ENCODE peak calls at places on chromosomes 6 and 20, in seven cellular contexts. R is psoas muscle, S is PC-3, Q is left ventricle myocardium inferior, E is hepatocyte, N is esophagus squamous epithelium, P is fibroblast of lung. Z is an unnamed sample. For H3K4me1, the result is how much of the 10 kb centered on the place peaks cover.

GRCh38 chr6:34386316-34387137 is 5.9 kb downstream of the NUDT3 start:
- DNase-seq in R (no peak), Q (no peak), N (no peak), P (peak), S (peak), E (peak), Z (no peak)

GRCh38 chr20:50371878-50372769 is 138.1 kb upstream of the PTPN1 start:
- DNase-seq in R (no peak), S (no peak), N (no peak), E (no peak), Q (no peak), P (no peak), Z (no peak)

GRCh38 chr6:104936766-104937535 is 20.0 kb upstream of the LIN28B start:
- DNase-seq in R (no peak), Q (no peak), N (no peak), S (no peak), E (no peak), P (no peak), Z (no peak)

GRCh38 chr20:58637466-58638198 is 13.5 kb upstream of the STX16 start:
- DNase-seq in S (no peak), E (no peak), R (no peak), Q (no peak), P (no peak), N (no peak), Z (no peak)

GRCh38 chr6:113829702-113830058 is 27.5 kb upstream of the MARCKS start:
- DNase-seq in P (no peak), E (peak), Q (no peak), S (no peak), N (no peak), R (no peak), Z (no peak)

GRCh38 chr20:33518071-33518470 is 28.2 kb downstream of the CBFA2T2 start:
- DNase-seq in E (no peak), S (peak), R (no peak), N (no peak), P (peak), Q (no peak), Z (no peak)

GRCh38 chr6:129432738-129433137 is 277.2 kb downstream of the ARHGAP18 start:
- DNase-seq in R (no peak), Q (no peak), E (no peak), N (no peak), S (peak), P (no peak), Z (no peak)

GRCh38 chr20:8756410-8756809 is 312.5 kb upstream of the PLCB4 start:
- DNase-seq in E (peak), R (peak), S (peak), P (peak), N (no peak), Q (no peak), Z (no peak)

GRCh38 chr6:52641388-52641787 is 29.5 kb upstream of the TMEM14A start:
- DNase-seq in R (no peak), Q (no peak), E (no peak), N (no peak), P (no peak), S (no peak), Z (no peak)

GRCh38 chr6:4564746-4565145 is 211.5 kb upstream of the CDYL start:
- DNase-seq in S (no peak), P (no peak), N (no peak), Q (no peak), R (no peak), E (no peak), Z (no peak)

GRCh38 chr20:59042151-59042795 is at the start of gene PRELID3B:
- DNase-seq in R (no peak), N (no peak), E (peak), P (peak), S (peak), Q (peak), Z (no peak)

GRCh38 chr20:44646641-44647274 is 4.7 kb downstream of the ADA start:
- DNase-seq in N (no peak), Q (no peak), E (no peak), P (peak), S (peak), R (no peak), Z (no peak)

GRCh38 chr6:150876598-150876997 is 11.1 kb downstream of the MTHFD1L start:
- DNase-seq in P (peak), R (peak), E (no peak), S (no peak), N (no peak), Q (peak), Z (peak)
- TF ChIP-seq CTCF in P (peak), R (peak), E (no peak), S (no peak), N (no peak), Q (peak), Z (no peak)

GRCh38 chr6:137942736-137943135 is 75.7 kb downstream of the TNFAIP3 start:
- DNase-seq in P (no peak), Q (no peak), N (no peak), R (no peak), E (no peak), S (no peak), Z (no peak)
- H3K4me1 ChIP-seq in P (under half), Q (under half), N (under half), R (under half), E (under half), S (under half), Z (under half)

DNA sequence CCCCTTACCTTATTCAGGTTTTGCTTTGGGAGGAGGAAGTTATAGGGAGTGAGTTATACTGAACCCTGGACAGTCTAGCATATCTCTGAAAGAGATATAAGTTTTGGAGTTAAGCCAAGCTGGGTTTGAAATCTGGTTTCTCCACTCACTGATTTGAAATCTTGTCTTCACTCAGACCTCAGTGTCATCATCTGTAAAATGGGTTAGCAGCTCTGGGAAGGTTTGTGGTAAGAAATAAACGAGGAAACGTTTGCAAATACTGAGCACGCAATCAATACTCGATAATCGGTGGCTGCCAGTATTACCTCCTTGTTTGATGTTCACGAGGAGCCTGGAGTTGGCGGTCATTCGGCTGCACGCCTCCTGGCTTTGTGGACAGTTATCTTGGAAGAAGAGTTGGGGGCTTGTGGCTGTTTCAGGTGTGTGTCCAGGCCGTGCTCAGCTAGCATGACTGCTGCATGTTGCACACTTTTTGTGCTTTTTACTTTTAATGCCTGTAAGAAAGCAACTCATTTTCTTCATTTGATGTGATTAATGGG is 61.8 kb downstream of the PAX1 start:
- DNase-seq in E (no peak), S (no peak), P (no peak), N (no peak), R (no peak), Q (no peak), Z (no peak)
- H3K4me3 ChIP-seq in E (no peak), S (no peak), P (no peak), N (no peak), R (no peak), Q (no peak), Z (no peak)

DNA sequence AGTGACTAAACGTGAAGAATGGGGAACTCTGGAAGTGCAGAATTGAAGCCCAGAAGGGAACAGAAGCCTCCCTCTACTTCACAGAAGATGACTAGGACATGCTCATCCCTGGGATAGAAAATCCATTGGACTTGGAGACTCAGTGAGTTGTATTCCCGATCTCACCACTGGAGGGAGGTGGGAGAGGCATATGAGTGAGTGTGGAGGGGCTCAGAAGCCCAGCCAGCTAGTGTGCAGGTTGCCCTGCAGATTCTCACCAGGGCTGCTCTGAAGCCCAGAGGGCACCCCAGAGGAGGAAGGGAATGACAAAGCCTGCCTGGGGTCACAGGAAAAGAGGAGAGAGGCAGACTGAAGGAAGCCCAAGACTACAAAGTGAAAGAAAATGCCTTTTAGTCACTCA is 42.1 kb upstream of the HLA-E start:
- DNase-seq in P (no peak), E (peak), Q (no peak), N (no peak), S (peak), R (no peak), Z (no peak)
- TF ChIP-seq CTCF in P (no peak), E (peak), Q (no peak), N (no peak), S (peak), R (no peak), Z (no peak)

GRCh38 chr6:88626460-88626859 is 337.0 kb downstream of the RNGTT start:
- DNase-seq in P (peak), Q (no peak), R (no peak), S (no peak), N (no peak), E (no peak), Z (no peak)
- H3K4me1 ChIP-seq in P (under half), Q (under half), R (under half), S (under half), N (under half), E (under half), Z (under half)